ENCODE peak calls at places on chromosomes 3 and 15, in nine cellular contexts. F is germinal center, H is AG09309, A is iris pigment epithelial cell, C is astrocyte of the spinal cord, M is T-cell, B is epithelial cell of esophagus, L is EH, K is smooth muscle cell of the brain vasculature. J is an unnamed sample.

GRCh38 chr3:181901626-181902025 is 189.9 kb downstream of the SOX2 start:
- DNase-seq in F (no peak), H (no peak), A (no peak), C (peak), M (no peak), B (no peak), L (no peak), K (no peak), J (no peak)

GRCh38 chr15:39235084-39235795 is 345.6 kb upstream of the THBS1 start:
- DNase-seq in F (no peak), H (peak), A (peak), C (no peak), M (no peak), B (peak), L (peak), K (no peak), J (no peak)

GRCh38 chr15:91887321-91887720 is 33.8 kb downstream of the SLCO3A1 start:
- DNase-seq in F (no peak), H (no peak), A (no peak), C (no peak), M (no peak), B (no peak), L (no peak), K (no peak), J (no peak)

GRCh38 chr3:126567696-126568438 is 9.1 kb upstream of the C3orf22 start:
- DNase-seq in F (no peak), H (no peak), A (no peak), C (no peak), M (no peak), B (no peak), L (peak), K (no peak), J (no peak)

GRCh38 chr3:27458929-27459328 is 25.3 kb downstream of the SLC4A7 start:
- DNase-seq in F (no peak), H (no peak), A (no peak), C (no peak), M (no peak), B (no peak), L (no peak), K (no peak), J (no peak)

GRCh38 chr3:57958642-57959406 is 49.4 kb upstream of the FLNB start:
- DNase-seq in F (no peak), H (no peak), A (no peak), C (no peak), M (no peak), B (no peak), L (peak), K (no peak), J (no peak)

GRCh38 chr3:188170461-188171459 is 16.8 kb downstream of the LPP start:
- DNase-seq in F (no peak), H (no peak), A (no peak), C (no peak), M (peak), B (peak), L (no peak), K (no peak), J (no peak)

GRCh38 chr15:97745481-97746071 is 214.9 kb upstream of the ARRDC4 start:
- DNase-seq in F (peak), H (no peak), A (peak), C (no peak), M (no peak), B (peak), L (peak), K (no peak), J (peak)

GRCh38 chr3:138694287-138695007 is 85.9 kb downstream of the FAIM start:
- DNase-seq in F (no peak), H (peak), A (peak), C (peak), M (no peak), B (peak), L (peak), K (peak), J (no peak)

GRCh38 chr3:51637941-51638471 is 33.0 kb upstream of the TEX264 start:
- DNase-seq in F (peak), H (peak), A (peak), C (peak), M (peak), B (peak), L (peak), K (peak), J (peak)

GRCh38 chr15:88529021-88529630 is 17.4 kb downstream of the DET1 start:
- DNase-seq in F (no peak), H (peak), A (peak), C (no peak), M (no peak), B (peak), L (peak), K (no peak), J (no peak)

GRCh38 chr15:70817266-70817665 is 36.7 kb downstream of the LARP6 start:
- DNase-seq in F (no peak), H (no peak), A (no peak), C (peak), M (no peak), B (peak), L (no peak), K (no peak), J (no peak)

GRCh38 chr3:9172851-9173320 is 76.6 kb downstream of the SRGAP3 start:
- DNase-seq in F (no peak), H (no peak), A (no peak), C (no peak), M (no peak), B (peak), L (peak), K (no peak), J (no peak)

GRCh38 chr3:185549111-185549510 is 3.3 kb downstream of the LIPH start:
- DNase-seq in F (no peak), H (peak), A (peak), C (peak), M (no peak), B (peak), L (peak), K (peak), J (peak)

GRCh38 chr3:130111185-130111864 is 29.7 kb downstream of the ALG1L2 start:
- DNase-seq in F (peak), H (peak), A (peak), C (peak), M (peak), B (peak), L (peak), K (peak), J (peak)

GRCh38 chr3:72798552-72799195 is 49.6 kb downstream of the SHQ1 start:
- DNase-seq in F (no peak), H (no peak), A (no peak), C (peak), M (no peak), B (no peak), L (peak), K (no peak), J (no peak)

GRCh38 chr3:184687363-184688049 is 24.4 kb downstream of the MAGEF1 start:
- DNase-seq in F (peak), H (no peak), A (no peak), C (no peak), M (no peak), B (no peak), L (no peak), K (no peak), J (no peak)

GRCh38 chr3:10557783-10558373 is 52.5 kb upstream of the ATP2B2 start:
- DNase-seq in F (no peak), H (no peak), A (peak), C (peak), M (no peak), B (peak), L (peak), K (no peak), J (no peak)

GRCh38 chr3:160049038-160049437 is 60.4 kb downstream of the IL12A start:
- DNase-seq in F (no peak), H (no peak), A (no peak), C (no peak), M (no peak), B (no peak), L (no peak), K (no peak), J (no peak)

GRCh38 chr3:186476044-186476468 is 68.1 kb downstream of the CRYGS start:
- DNase-seq in F (no peak), H (no peak), A (peak), C (no peak), M (no peak), B (peak), L (no peak), K (no peak), J (no peak)

GRCh38 chr3:187935623-187936156 is 190.4 kb upstream of the BCL6 start:
- DNase-seq in F (no peak), H (no peak), A (no peak), C (no peak), M (no peak), B (no peak), L (no peak), K (no peak), J (no peak)

GRCh38 chr15:80563372-80563997 is 131.6 kb upstream of the ABHD17C start:
- DNase-seq in F (no peak), H (no peak), A (no peak), C (no peak), M (no peak), B (no peak), L (no peak), K (no peak), J (no peak)

J was measured in NCI-H1694.